ENCODE peak calls at places on chromosomes 7 and 10, in nine cellular contexts. J is glutamatergic neuron; G is type B pancreatic cell; D is WERI-Rb-1; B is RWPE2; M is left ventricle myocardium inferior; L is CD8-positive, alpha-beta T cell; V is fibroblast of lung; Z is HL-60. T is an unnamed sample.
A peak's percentile ranks its signal among the peaks of the same experiment; 100 is the strongest.

GRCh38 chr10:16491933-16492332 is 29.7 kb downstream of the C1QL3 start:
- DNase-seq in J (peak; percentile 15), G (no peak), D (peak; percentile 61), B (no peak), M (no peak), L (no peak), V (no peak), Z (no peak), T (no peak)

GRCh38 chr10:3395487-3395886 is 222.9 kb upstream of the PITRM1 start:
- DNase-seq in J (no peak), G (no peak), D (peak; percentile 25), B (no peak), M (no peak), L (no peak), V (no peak), Z (no peak), T (no peak)

GRCh38 chr10:32985341-32985764 is 27.3 kb upstream of the ITGB1 start:
- DNase-seq in J (no peak), G (no peak), D (no peak), B (no peak), M (no peak), L (no peak), V (no peak), Z (no peak), T (no peak)

GRCh38 chr7:1678571-1679325 is 8.7 kb downstream of the ELFN1 start:
- DNase-seq in J (no peak), G (peak; percentile 63), D (no peak), B (no peak), M (no peak), L (no peak), V (no peak), Z (no peak), T (no peak)

GRCh38 chr10:43230909-43231522 is 35.8 kb downstream of the RASGEF1A start:
- DNase-seq in J (peak; percentile 6), G (peak; percentile 63), D (peak; percentile 3), B (no peak), M (peak; percentile 3), L (no peak), V (no peak), Z (no peak), T (no peak)

GRCh38 chr10:96292971-96293909 is 11.0 kb upstream of the DNTT start:
- DNase-seq in J (no peak), G (no peak), D (peak; percentile 13), B (no peak), M (no peak), L (no peak), V (peak; percentile 59), Z (peak; percentile 30), T (peak; percentile 7)

GRCh38 chr10:17783751-17784150 is 25.4 kb upstream of the MRC1 start:
- DNase-seq in J (no peak), G (no peak), D (no peak), B (no peak), M (no peak), L (no peak), V (no peak), Z (no peak), T (no peak)

GRCh38 chr7:102891693-102892261 is 21.0 kb upstream of the LRRC17 start:
- DNase-seq in J (no peak), G (no peak), D (no peak), B (no peak), M (peak; percentile 29), L (no peak), V (peak; percentile 93), Z (peak; percentile 22), T (no peak)

GRCh38 chr7:100547872-100548271 is 8.9 kb downstream of the AGFG2 start:
- DNase-seq in J (no peak), G (no peak), D (no peak), B (no peak), M (no peak), L (no peak), V (peak; percentile 37), Z (no peak), T (no peak)

GRCh38 chr7:2010101-2010500 is 222.6 kb downstream of the MAD1L1 start:
- DNase-seq in J (peak; percentile 8), G (no peak), D (no peak), B (peak; percentile 45), M (peak; percentile 15), L (peak; percentile 5), V (no peak), Z (no peak), T (no peak)

GRCh38 chr10:2978574-2979266 is 88.6 kb upstream of the PFKP start:
- DNase-seq in J (no peak), G (no peak), D (no peak), B (no peak), M (no peak), L (no peak), V (no peak), Z (no peak), T (no peak)

GRCh38 chr10:283916-284356 is 148.7 kb downstream of the ZMYND11 start:
- DNase-seq in J (no peak), G (no peak), D (no peak), B (no peak), M (no peak), L (no peak), V (no peak), Z (no peak), T (no peak)

GRCh38 chr7:74684473-74684872 is 27.0 kb downstream of the GTF2I start:
- DNase-seq in J (no peak), G (no peak), D (no peak), B (no peak), M (no peak), L (no peak), V (no peak), Z (no peak), T (no peak)

GRCh38 chr7:136274636-136275345 is 297.6 kb upstream of the MTPN start:
- DNase-seq in J (no peak), G (no peak), D (no peak), B (no peak), M (no peak), L (no peak), V (no peak), Z (no peak), T (no peak)

GRCh38 chr7:20539201-20539600 is 76.3 kb upstream of the ABCB5 start:
- DNase-seq in J (no peak), G (no peak), D (no peak), B (no peak), M (no peak), L (no peak), V (no peak), Z (peak; percentile 7), T (no peak)
- TF ChIP-seq CTCF in J (no peak), G (peak; percentile 40), D (no peak), B (peak; percentile 21), M (peak; percentile 27), L (no peak), V (peak; percentile 11), Z (peak; percentile 5), T (no peak)

DNA sequence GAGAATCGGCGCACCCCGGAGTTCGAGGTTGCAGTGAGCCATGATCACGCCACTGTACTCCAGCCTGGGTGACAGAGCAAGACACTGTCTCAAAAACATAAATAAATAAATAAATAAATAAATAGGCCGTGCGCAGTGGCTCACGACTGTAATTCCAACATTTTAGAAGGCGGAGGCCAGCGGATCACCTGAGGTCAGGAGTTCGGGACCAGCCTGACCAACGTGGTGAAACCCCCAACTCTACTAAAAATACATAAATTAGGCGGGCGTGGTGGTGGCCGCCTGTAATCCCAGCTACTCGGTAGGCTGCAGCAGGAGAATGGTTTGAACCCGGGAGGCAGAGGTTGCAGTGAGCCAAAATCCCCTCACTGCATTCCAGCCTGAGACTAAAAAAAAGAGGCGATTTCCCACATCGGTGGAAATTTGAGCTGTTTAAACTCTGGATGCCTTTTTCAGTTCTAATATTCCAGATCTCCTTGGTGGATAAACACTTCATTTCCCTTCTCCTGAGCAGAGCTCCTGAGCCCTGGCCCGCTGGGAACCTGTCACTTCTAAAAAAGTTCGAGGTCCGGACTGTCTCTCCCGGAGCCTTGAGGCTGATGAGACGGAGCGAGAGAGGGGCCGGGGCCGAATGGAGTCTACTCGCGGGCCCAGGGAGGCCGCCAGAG is 2.0 kb upstream of the NFKB2 start:
- DNase-seq in J (no peak), G (no peak), D (no peak), B (no peak), M (no peak), L (no peak), V (no peak), Z (no peak), T (no peak)
- TF ChIP-seq CTCF in J (no peak), G (no peak), D (peak; percentile 79), B (no peak), M (peak; percentile 98), L (peak; percentile 98), V (no peak), Z (peak; percentile 64), T (peak; percentile 90)

GRCh38 chr7:117333168-117333567 is 10.3 kb upstream of the WNT2 start:
- DNase-seq in J (no peak), G (no peak), D (no peak), B (no peak), M (no peak), L (no peak), V (no peak), Z (no peak), T (no peak)

GRCh38 chr7:117332031-117332430 is 9.2 kb upstream of the WNT2 start:
- DNase-seq in J (no peak), G (no peak), D (no peak), B (no peak), M (no peak), L (no peak), V (no peak), Z (no peak), T (no peak)

DNA sequence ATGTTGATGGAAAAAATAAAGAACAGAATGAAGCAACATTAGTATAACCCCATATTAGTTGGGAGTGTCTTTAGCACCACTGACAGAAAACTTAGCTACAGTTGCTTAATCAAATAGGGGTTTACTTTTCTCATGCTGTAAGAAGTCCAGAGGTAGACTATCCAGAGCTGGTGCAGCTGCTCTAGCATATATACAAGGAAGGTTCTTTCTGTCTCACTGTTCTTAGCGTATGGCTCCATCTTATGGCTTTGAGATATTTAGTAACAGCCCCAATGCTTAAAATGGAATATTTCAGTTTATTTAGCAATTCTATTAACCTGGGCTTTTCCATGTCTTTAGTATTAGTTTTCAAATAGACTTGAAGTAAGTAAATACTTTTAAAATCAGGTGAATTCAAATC is 15.2 kb upstream of the WNT2 start:
- DNase-seq in J (no peak), G (no peak), D (no peak), B (no peak), M (no peak), L (no peak), V (peak; percentile 14), Z (no peak), T (no peak)
- TF ChIP-seq CTCF in J (no peak), G (no peak), D (no peak), B (peak; percentile 17), M (no peak), L (no peak), V (no peak), Z (no peak), T (no peak)

DNA sequence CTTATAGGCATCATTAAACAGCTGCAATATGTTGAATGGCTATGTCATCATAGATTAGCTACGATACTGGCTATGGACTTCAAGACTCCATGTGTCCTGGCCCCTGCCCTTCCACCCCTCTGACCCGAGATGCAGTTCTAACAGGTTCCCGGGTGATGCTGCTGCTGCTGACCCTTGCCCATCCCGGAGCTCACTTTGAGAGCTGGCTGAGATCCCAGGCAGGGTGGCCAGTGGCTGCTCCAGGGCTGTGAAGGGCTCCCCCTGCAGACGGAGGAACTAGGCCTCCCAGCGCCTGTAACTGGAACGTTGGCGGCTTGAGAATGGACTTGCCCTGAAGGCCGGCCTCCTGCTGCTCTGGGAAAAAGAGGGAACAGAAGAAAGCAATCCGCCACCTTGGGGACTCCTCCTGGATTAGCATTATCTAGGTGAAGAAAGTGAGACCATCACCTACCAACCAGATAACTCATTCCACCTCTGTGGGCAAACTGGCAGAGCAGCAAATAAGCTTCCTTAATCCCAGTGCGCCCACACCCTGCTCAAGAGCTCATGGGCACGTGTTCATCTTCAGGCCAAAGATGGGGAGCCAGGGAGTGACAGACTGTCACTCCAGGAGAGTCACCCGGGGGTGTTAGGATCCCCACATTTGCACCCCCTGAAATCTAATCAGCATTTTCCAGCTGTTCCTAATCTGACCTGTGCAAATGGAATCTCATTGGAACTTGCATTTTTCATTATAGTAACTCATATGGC is 56.8 kb downstream of the PARP12 start:
- DNase-seq in J (peak; percentile 61), G (no peak), D (peak; percentile 46), B (no peak), M (no peak), L (no peak), V (peak; percentile 27), Z (peak; percentile 29), T (no peak)
- TF ChIP-seq CTCF in J (no peak), G (peak; percentile 47), D (peak; percentile 48), B (peak; percentile 14), M (peak; percentile 27), L (no peak), V (peak; percentile 49), Z (peak; percentile 5), T (peak; percentile 28)